ENCODE peak calls at places on chromosomes 7 and 10, in four cellular contexts. G is heart left ventricle, V is progenitor cell of endocrine pancreas, M is fibroblast of pulmonary artery. I is an unnamed sample.

GRCh38 chr10:93115661-93116383 is 42.1 kb downstream of the CYP26A1 start:
- DNase-seq in G (peak; percentile 65), V (peak; percentile 54), M (peak; percentile 64), I (peak; percentile 69)

GRCh38 chr10:110725809-110726641 is 81.9 kb downstream of the RBM20 start:
- DNase-seq in G (no peak), V (no peak), M (peak; percentile 9), I (no peak)

GRCh38 chr10:78354101-78354500 is 320.4 kb downstream of the RPS24 start:
- DNase-seq in G (no peak), V (no peak), M (no peak), I (no peak)

GRCh38 chr10:73991846-73992245 is 6.1 kb upstream of the VCL start:
- DNase-seq in G (peak; percentile 74), V (no peak), M (no peak), I (no peak)

GRCh38 chr7:100175296-100175935 is 1.8 kb downstream of the GPC2 start:
- DNase-seq in G (no peak), V (no peak), M (no peak), I (no peak)

GRCh38 chr7:100966542-100967291 is 2.6 kb upstream of the MUC12 start:
- DNase-seq in G (peak; percentile 64), V (no peak), M (no peak), I (peak; percentile 75)

GRCh38 chr7:55593515-55594318 is 21.4 kb upstream of the VOPP1 start:
- DNase-seq in G (peak; percentile 84), V (peak; percentile 55), M (peak; percentile 53), I (peak; percentile 75)

GRCh38 chr10:97320480-97321031 is 1.5 kb downstream of the FRAT1 start:
- DNase-seq in G (peak; percentile 62), V (no peak), M (no peak), I (no peak)

GRCh38 chr10:42973870-42974692 is 102.8 kb upstream of the RET start:
- DNase-seq in G (peak; percentile 42), V (no peak), M (no peak), I (peak; percentile 60)

GRCh38 chr7:106283831-106284515 is 810 bp downstream of the NAMPT start:
- DNase-seq in G (peak; percentile 76), V (no peak), M (peak; percentile 72), I (no peak)

GRCh38 chr10:122325235-122325634 is 49.3 kb upstream of the PLEKHA1 start:
- DNase-seq in G (no peak), V (no peak), M (no peak), I (peak; percentile 20)

GRCh38 chr10:43225787-43226153 is 41.1 kb downstream of the RASGEF1A start:
- DNase-seq in G (peak; percentile 40), V (peak; percentile 7), M (no peak), I (peak; percentile 43)

GRCh38 chr7:129952164-129952652 is 552 bp downstream of the UBE2H start:
- DNase-seq in G (peak; percentile 75), V (peak; percentile 19), M (no peak), I (no peak)

GRCh38 chr10:44990302-44990655 is 10.4 kb upstream of the ZNF22 start:
- DNase-seq in G (no peak), V (peak; percentile 15), M (no peak), I (no peak)

GRCh38 chr10:53846809-53847208 is 954.2 kb downstream of the PCDH15 start:
- DNase-seq in G (no peak), V (no peak), M (no peak), I (no peak)

GRCh38 chr7:86955895-86956503 is 103.5 kb downstream of the ELAPOR2 start:
- DNase-seq in G (no peak), V (no peak), M (no peak), I (no peak)

GRCh38 chr7:90207956-90208355 is 3.6 kb upstream of the STEAP2 start:
- DNase-seq in G (no peak), V (no peak), M (no peak), I (no peak)

GRCh38 chr10:7317799-7318446 is 92.9 kb downstream of the SFMBT2 start:
- DNase-seq in G (no peak), V (no peak), M (no peak), I (no peak)

GRCh38 chr7:44348300-44348699 is 22.9 kb upstream of the CAMK2B start:
- DNase-seq in G (no peak), V (no peak), M (peak; percentile 62), I (no peak)

GRCh38 chr10:43817368-43817767 is 168.7 kb upstream of the ZNF32 start:
- DNase-seq in G (no peak), V (no peak), M (peak; percentile 68), I (no peak)

GRCh38 chr7:11557627-11558026 is 274.4 kb downstream of the THSD7A start:
- DNase-seq in G (no peak), V (no peak), M (peak; percentile 47), I (no peak)

GRCh38 chr7:14275346-14275745 is 285.9 kb upstream of the ETV1 start:
- DNase-seq in G (no peak), V (no peak), M (no peak), I (no peak)
- TF ChIP-seq CTCF in G (no peak), V (no peak), M (no peak), I (no peak)

DNA sequence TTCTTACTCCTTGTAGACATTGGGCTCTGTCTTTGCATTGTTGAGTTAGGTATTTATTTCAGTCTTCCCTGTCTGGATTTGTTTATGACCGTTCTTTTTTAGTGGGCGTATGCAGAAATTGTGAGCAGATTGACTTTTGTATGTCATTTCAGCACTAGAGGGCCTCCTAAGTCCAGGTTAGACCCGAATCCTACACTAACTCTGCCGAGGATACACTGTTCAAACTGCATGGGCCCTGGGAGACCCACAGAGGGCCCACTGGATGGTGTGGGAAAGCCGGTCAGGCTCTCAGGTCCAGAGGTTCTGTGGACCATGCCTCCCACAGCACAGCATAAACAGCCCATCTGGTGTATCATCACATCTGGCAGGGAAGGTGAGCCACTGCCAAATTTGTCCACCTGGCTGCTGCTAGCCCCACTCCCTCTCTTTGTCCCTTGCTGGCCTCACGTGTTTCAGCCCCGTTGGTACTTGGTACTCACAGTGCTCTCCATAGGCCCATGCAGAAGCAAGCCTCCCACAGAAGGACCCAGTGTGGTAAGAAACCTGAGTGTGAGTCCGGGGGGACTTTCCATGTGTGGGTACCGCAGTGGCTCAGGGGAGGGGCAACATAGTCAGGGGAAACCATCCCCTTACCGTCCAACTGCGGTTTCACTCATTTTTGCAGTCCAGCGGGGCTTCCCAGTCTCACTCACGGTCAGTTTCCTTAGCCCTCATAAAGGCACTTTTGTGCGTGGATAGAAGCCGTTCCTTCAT is 112.8 kb downstream of the APBB1IP start:
- DNase-seq in G (no peak), V (no peak), M (no peak), I (no peak)
- TF ChIP-seq CTCF in G (no peak), V (no peak), M (no peak), I (no peak)

DNA sequence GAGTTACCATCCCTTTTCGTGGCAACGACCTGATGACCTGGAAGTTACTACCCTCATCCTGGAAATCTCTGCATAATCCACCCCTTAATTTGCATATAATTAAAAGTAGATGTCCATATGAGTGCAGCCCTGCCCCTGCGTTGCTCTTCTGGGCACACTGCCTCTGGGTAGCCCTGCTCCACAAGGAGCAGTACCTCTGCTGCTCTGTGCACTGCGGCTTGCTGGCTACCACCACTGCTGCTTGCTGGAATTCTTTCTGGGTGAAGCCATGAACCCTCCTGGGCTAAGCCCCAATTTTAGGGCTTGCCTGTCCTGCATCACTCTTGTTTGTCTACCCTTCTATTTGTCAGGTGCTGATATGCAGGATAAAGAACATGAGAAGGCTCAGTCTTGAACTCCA is 12.5 kb downstream of the CYP17A1 start:
- DNase-seq in G (no peak), V (no peak), M (no peak), I (no peak)
- TF ChIP-seq CTCF in G (no peak), V (no peak), M (no peak), I (no peak)

DNA sequence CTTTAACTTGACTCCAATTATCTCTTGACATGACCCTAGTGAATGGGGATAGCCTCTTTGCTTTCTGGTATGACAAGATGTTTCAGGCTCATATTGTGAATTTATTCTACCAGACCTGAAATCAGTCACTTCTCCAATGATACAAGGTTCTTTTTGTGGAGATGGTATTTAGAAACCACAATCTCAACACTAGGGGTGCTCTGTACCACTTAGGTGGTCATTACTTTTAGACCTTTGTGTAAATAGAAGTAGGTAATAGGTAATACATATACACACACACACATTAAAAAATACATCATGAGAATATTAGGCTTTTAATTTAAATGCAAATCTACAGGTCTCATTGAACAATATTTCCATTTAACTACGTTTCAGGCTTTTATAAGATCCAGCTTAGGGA is 199.0 kb upstream of the RHOBTB1 start:
- DNase-seq in G (no peak), V (no peak), M (no peak), I (no peak)
- TF ChIP-seq CTCF in G (no peak), V (no peak), M (no peak), I (peak; percentile 19)

DNA sequence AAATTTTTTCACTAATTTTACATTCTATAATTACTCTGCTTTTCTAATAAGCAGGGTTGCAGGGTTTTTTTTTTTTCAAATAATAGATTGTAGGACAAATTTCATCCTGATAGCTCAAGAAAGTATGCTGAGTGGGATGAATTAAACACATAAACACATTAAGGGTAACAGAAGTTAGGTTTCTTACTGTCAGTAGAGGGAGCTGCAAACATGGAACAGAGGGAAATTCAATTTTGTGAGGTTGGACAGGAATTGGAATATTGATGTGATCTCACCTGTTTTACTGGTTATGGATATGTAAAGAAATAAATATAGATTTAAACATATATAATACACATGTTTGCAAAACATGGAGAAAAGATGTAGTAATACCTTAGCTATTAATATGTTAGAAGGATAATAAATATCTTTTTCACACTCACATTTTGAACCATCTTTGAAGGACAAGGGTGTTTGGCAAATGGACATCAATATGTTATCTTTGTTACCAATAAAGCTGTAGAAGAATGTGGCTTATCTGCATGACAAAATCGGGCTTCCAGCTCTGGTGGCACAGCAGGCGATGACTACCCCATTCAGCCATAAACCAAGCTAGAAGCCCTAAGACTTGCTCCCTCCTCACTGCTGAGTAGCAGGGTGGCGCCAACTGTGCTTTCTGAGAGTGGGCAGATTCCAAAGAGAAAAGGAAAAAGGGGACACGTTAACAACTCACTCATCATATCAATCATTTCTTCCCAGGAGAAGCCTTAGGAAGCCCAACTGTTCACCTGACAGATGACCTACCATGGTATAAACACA is 1257.4 kb downstream of the GATA3 start:
- DNase-seq in G (no peak), V (no peak), M (no peak), I (no peak)
- TF ChIP-seq CTCF in G (no peak), V (peak; percentile 50), M (peak; percentile 34), I (peak; percentile 54)

DNA sequence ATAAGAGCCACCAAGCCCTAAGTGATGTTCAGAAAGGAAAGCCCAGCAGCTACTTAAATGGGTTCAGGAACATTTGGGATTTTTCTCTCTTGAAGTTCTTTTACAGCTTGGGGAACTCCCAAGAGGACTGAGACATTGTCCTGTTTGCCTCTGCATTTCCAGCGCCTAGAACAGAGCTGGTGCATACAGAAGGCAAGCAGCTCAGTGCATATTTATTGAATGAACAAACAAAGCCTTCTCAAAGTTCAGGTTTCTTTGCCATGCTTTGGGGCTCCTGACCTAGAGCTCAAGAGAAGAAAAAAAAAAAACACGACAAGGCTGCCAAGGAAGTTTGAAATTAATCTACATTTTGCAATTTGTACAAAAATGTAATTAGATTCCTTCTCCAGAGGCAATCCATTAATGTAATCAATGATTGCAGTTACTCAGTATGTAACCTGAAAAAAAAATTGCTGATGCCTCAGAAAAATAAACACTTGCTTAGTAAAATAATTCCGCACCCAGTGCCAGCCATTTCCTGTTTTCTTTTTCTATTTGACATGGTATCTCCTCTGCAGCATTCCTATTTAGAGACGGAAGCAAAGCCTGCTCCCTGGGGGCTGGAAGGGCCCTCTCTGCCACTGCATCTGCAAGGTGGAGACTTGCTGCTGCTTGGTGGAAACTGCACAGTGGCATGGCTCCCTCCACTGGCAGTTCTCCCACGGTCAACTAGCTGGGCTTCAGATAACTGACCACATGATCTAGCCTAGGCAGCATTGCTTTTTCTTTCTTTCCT is 157.3 kb downstream of the TMEM178B start:
- DNase-seq in G (no peak), V (no peak), M (peak; percentile 1), I (no peak)
- TF ChIP-seq CTCF in G (no peak), V (peak; percentile 55), M (no peak), I (peak; percentile 62)